ENCODE peak calls at places on chromosomes 4 and X, in four cellular contexts. X is CD8-positive, alpha-beta memory T cell; Q is fibroblast of mammary gland; S is colonic mucosa. E is an unnamed sample.

GRCh38 chr4:70902577-70903281 is 560 bp downstream of the MOB1B start:
- DNase-seq in X (no peak), Q (no peak), S (peak; percentile 34), E (no peak)

GRCh38 chr4:41437264-41437566 is 100.7 kb upstream of the LIMCH1 start:
- DNase-seq in S (no peak), X (no peak), Q (no peak), E (no peak)

GRCh38 chr4:152735302-152735917 is 44.1 kb downstream of the TIGD4 start:
- DNase-seq in X (no peak), Q (peak; percentile 37), S (no peak), E (no peak)

GRCh38 chr4:68803013-68803412 is 12.8 kb upstream of the UGT2B10 start:
- DNase-seq in Q (no peak), S (no peak), X (no peak), E (no peak)

GRCh38 chrX:74458738-74459137 is 37.4 kb downstream of the SLC16A2 start:
- DNase-seq in Q (peak; percentile 77), X (no peak), S (no peak), E (no peak)

GRCh38 chrX:5857232-5857631 is 371.4 kb downstream of the NLGN4X start:
- DNase-seq in X (no peak), S (no peak), Q (no peak), E (no peak)

GRCh38 chrX:10496345-10496965 is 123.9 kb downstream of the MID1 start:
- DNase-seq in X (no peak), S (no peak), Q (peak; percentile 70), E (peak; percentile 25)

GRCh38 chr4:75477201-75477600 is 37.0 kb downstream of the RCHY1 start:
- DNase-seq in X (no peak), S (no peak), Q (peak; percentile 14), E (no peak)

GRCh38 chr4:74975848-74976824 is 43.2 kb downstream of the PARM1 start:
- DNase-seq in S (no peak), Q (no peak), X (no peak), E (no peak)

GRCh38 chr4:20528508-20528907 is 171.8 kb upstream of the PACRGL start:
- DNase-seq in Q (peak; percentile 59), S (no peak), X (no peak), E (no peak)

GRCh38 chr4:73869130-73870055 is at the start of gene CXCL1:
- DNase-seq in S (peak; percentile 85), X (no peak), Q (no peak), E (peak; percentile 43)

GRCh38 chr4:11698846-11699590 is 270.3 kb upstream of the HS3ST1 start:
- DNase-seq in X (no peak), S (no peak), Q (peak; percentile 68), E (peak; percentile 65)

GRCh38 chr4:76733380-76733779 is 164.6 kb downstream of the SOWAHB start:
- DNase-seq in X (no peak), Q (no peak), S (no peak), E (no peak)

GRCh38 chr4:75672461-75673026 is 667 bp downstream of the G3BP2 start:
- DNase-seq in Q (peak; percentile 39), X (peak; percentile 70), S (peak; percentile 85), E (peak; percentile 43)

GRCh38 chrX:117990438-117990837 is 126.2 kb downstream of the KLHL13 start:
- DNase-seq in Q (peak; percentile 3), X (no peak), S (no peak), E (no peak)

GRCh38 chr4:134787315-134787714 is 585.7 kb upstream of the PABPC4L start:
- DNase-seq in S (no peak), X (no peak), Q (no peak), E (no peak)

GRCh38 chr4:47747846-47748494 is 89.9 kb downstream of the CORIN start:
- DNase-seq in S (no peak), Q (no peak), X (no peak), E (no peak)

GRCh38 chrX:140971385-140971784 is 31.0 kb upstream of the SPANXB1 start:
- DNase-seq in S (no peak), X (no peak), Q (peak; percentile 27), E (no peak)

GRCh38 chrX:24870143-24870542 is 145.6 kb downstream of the ARX start:
- DNase-seq in X (no peak), Q (peak; percentile 3), S (no peak), E (no peak)

GRCh38 chr4:112361181-112361791 is 64.1 kb downstream of the ALPK1 start:
- DNase-seq in X (no peak), Q (peak; percentile 4), S (no peak), E (no peak)

GRCh38 chrX:136198010-136198409 is 50.7 kb downstream of the FHL1 start:
- DNase-seq in Q (no peak), X (no peak), S (no peak), E (no peak)

GRCh38 chr4:8580321-8581093 is at the start of gene GPR78:
- DNase-seq in Q (peak; percentile 42), X (no peak), S (peak; percentile 43), E (peak; percentile 50)

GRCh38 chr4:68748181-68748981 is 67.4 kb upstream of the UGT2B10 start:
- DNase-seq in S (no peak), Q (no peak), X (no peak), E (no peak)

GRCh38 chr4:55758081-55758480 is 61.5 kb upstream of the EXOC1L start:
- DNase-seq in X (no peak), Q (peak; percentile 60), S (no peak), E (no peak)

GRCh38 chr4:152556814-152557213 is 20.9 kb upstream of the FBXW7 start:
- DNase-seq in S (no peak), X (no peak), Q (no peak), E (peak; percentile 28)

GRCh38 chrX:153864561-153865320 is 21.2 kb downstream of the L1CAM start:
- DNase-seq in S (no peak), Q (no peak), X (no peak), E (no peak)

GRCh38 chr4:113468165-113469022 is 293.1 kb downstream of the CAMK2D start:
- DNase-seq in X (no peak), Q (peak; percentile 100), S (peak; percentile 58), E (peak; percentile 92)

GRCh38 chr4:159540038-159540437 is 437.2 kb downstream of the RAPGEF2 start:
- DNase-seq in X (no peak), Q (no peak), S (no peak), E (no peak)

GRCh38 chr4:68383115-68383514 is 33.2 kb upstream of the YTHDC1 start:
- DNase-seq in X (no peak), S (no peak), Q (no peak), E (no peak)

GRCh38 chr4:139774759-139775487 is 109.3 kb downstream of the MGST2 start:
- DNase-seq in S (peak; percentile 32), X (no peak), Q (no peak), E (no peak)

GRCh38 chrX:87337267-87337666 is 180.3 kb upstream of the KLHL4 start:
- DNase-seq in X (no peak), Q (no peak), S (no peak), E (no peak)

GRCh38 chr4:24974252-24974580 is 56.5 kb downstream of the LGI2 start:
- DNase-seq in X (no peak), S (no peak), Q (no peak), E (no peak)

GRCh38 chr4:24971192-24971591 is 58.4 kb upstream of the CCDC149 start:
- DNase-seq in Q (no peak), X (no peak), S (no peak), E (no peak)

GRCh38 chr4:24970635-24971034 is 57.8 kb upstream of the CCDC149 start:
- DNase-seq in X (no peak), S (no peak), Q (no peak), E (no peak)

GRCh38 chr4:24975505-24975904 is 55.2 kb downstream of the LGI2 start:
- DNase-seq in X (no peak), S (no peak), Q (no peak), E (no peak)

GRCh38 chr4:24973471-24974251 is 57.1 kb downstream of the LGI2 start:
- DNase-seq in S (peak; percentile 41), Q (no peak), X (no peak), E (peak; percentile 50)
- H3K4me3 ChIP-seq in S (no peak overlapping the region), Q (no peak overlapping the region), X (no peak overlapping the region), E (no peak overlapping the region)

GRCh38 chrX:40009462-40009851 is 88.3 kb downstream of the BCOR start:
- DNase-seq in Q (no peak), S (no peak), X (no peak), E (no peak)
- H3K4me3 ChIP-seq in Q (no peak overlapping the region), S (no peak overlapping the region), X (no peak overlapping the region), E (no peak overlapping the region)

DNA sequence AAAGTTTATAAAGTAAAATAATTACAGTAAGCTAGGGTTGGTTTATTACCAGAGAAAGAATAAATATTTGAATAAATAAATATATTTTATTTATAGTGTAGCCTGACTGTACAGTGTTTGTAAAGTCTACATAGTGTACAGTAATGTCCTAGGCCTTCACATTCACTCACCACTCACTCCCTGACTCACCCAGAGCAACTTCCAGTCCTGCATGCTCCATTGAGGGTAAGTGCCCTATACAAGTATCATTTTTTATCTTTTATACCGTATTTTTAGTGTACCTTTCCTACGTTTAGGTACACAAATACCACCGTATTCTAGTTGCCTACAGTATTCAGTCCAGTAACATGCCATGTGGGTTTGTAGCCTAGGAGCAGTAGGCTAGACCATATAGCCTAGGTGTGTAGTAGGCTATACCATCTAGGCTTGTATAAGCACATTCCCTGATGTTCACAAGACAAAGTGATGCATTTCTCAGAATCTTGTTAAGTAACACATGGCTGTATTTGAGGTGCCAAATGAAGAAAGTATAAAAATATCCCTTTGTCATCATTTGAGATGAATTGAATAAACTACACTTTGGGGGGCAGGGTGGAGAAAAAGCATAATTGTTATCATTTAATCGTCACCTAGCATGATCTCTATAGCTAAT is 14.7 kb upstream of the KLHL8 start:
- DNase-seq in S (no peak), X (no peak), Q (peak; percentile 47), E (peak; percentile 3)
- H3K4me3 ChIP-seq in S (peak overlapping the region; percentile 42), X (peak overlapping the region; percentile 51), Q (peak overlapping the region; percentile 59), E (peak overlapping the region; percentile 36)

GRCh38 chr4:577499-578450 is 1.7 kb upstream of the TMEM271 start:
- DNase-seq in Q (peak; percentile 37), X (no peak), S (no peak), E (peak; percentile 9)

GRCh38 chr4:576991-577498 is 950 bp upstream of the TMEM271 start:
- DNase-seq in S (no peak), Q (no peak), X (no peak), E (no peak)

GRCh38 chr4:579543-580175 is 3.6 kb upstream of the TMEM271 start:
- DNase-seq in S (no peak), Q (no peak), X (no peak), E (no peak)

GRCh38 chr4:576245-576821 is at the start of gene TMEM271:
- DNase-seq in S (no peak), X (no peak), Q (no peak), E (no peak)

GRCh38 chr4:578451-579443 is 2.7 kb upstream of the TMEM271 start:
- DNase-seq in Q (no peak), S (no peak), X (no peak), E (no peak)
- H3K4me3 ChIP-seq in Q (no peak overlapping the region), S (no peak overlapping the region), X (no peak overlapping the region), E (no peak overlapping the region)

DNA sequence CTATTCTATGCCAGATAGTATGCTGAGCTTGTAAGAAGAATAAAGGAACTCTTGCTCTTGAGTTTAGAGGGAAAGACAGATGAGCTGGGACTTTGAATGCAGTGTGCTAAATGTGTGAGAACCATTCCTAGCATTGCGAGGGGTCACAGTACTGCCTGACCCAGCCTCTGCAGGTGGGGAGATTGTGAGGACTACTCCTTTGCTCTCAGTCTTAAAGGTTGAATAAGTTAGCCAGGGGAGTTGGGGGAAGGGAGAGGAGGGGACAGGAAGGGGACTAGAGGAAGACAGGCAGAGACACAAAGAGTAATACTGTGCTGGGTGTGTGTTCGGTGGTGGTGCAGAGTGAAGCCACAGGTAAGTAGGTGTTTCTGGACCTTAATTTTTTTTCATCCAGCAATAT is 41.7 kb downstream of the DCUN1D4 start:
- DNase-seq in S (no peak), Q (no peak), X (no peak), E (no peak)
- H3K4me3 ChIP-seq in S (no peak overlapping the region), Q (no peak overlapping the region), X (no peak overlapping the region), E (no peak overlapping the region)

E was measured in MG63.